ENCODE peak calls at places on chromosomes 4 and X, in seven cellular contexts. T is BE2C, A is thyroid gland, W is GM20000, J is nephron progenitor cell, U is NB4, F is fibroblast of pulmonary artery. S is an unnamed sample.

GRCh38 chrX:29528281-29528680 is 687.1 kb upstream of the MAGEB2 start:
- DNase-seq in J (no peak), U (no peak), W (no peak), T (no peak), F (no peak), A (no peak), S (no peak)

GRCh38 chr4:123708902-123709301 is 312.3 kb downstream of the SPRY1 start:
- DNase-seq in F (no peak), J (no peak), U (no peak), W (no peak), T (no peak), A (no peak), S (no peak)

GRCh38 chr4:169272265-169272886 is 1.6 kb upstream of the SH3RF1 start:
- DNase-seq in T (no peak), W (peak; percentile 59), J (no peak), U (no peak), F (peak; percentile 59), A (no peak), S (no peak)

GRCh38 chr4:82525287-82525898 is 36.4 kb downstream of the TMEM150C start:
- DNase-seq in A (no peak), J (no peak), U (peak; percentile 49), W (no peak), T (no peak), F (no peak), S (no peak)

GRCh38 chr4:153766758-153767157 is 6.9 kb upstream of the RNF175 start:
- DNase-seq in F (no peak), A (no peak), T (no peak), W (no peak), J (no peak), U (no peak), S (no peak)

GRCh38 chrX:109886122-109886761 is 116.7 kb upstream of the TMEM164 start:
- DNase-seq in U (peak; percentile 73), W (peak; percentile 34), F (peak; percentile 70), J (peak; percentile 60), T (peak; percentile 26), A (peak; percentile 17), S (no peak)

GRCh38 chrX:96685205-96686099 is 810 bp downstream of the DIAPH2 start:
- DNase-seq in A (peak; percentile 7), F (peak; percentile 65), W (peak; percentile 19), T (no peak), J (peak; percentile 49), U (peak; percentile 90), S (no peak)

GRCh38 chr4:37392540-37393255 is 148.2 kb downstream of the NWD2 start:
- DNase-seq in U (no peak), A (peak; percentile 93), T (no peak), W (no peak), J (no peak), F (peak; percentile 20), S (no peak)

GRCh38 chrX:154804564-154804956 is 725 bp downstream of the MPP1 start:
- DNase-seq in W (no peak), T (peak; percentile 7), J (no peak), A (no peak), F (no peak), U (no peak), S (no peak)

GRCh38 chrX:130974323-130974722 is 71.3 kb upstream of the ENOX2 start:
- DNase-seq in A (no peak), U (no peak), J (no peak), W (no peak), T (no peak), F (no peak), S (no peak)

GRCh38 chr4:76879731-76880364 is 18.1 kb downstream of the SOWAHB start:
- DNase-seq in J (no peak), A (no peak), U (no peak), F (no peak), W (no peak), T (no peak), S (no peak)

GRCh38 chr4:37054670-37055069 is 189.9 kb upstream of the NWD2 start:
- DNase-seq in W (no peak), F (no peak), T (no peak), A (no peak), U (no peak), J (peak; percentile 14), S (no peak)

GRCh38 chr4:169438057-169438480 is 167.3 kb upstream of the SH3RF1 start:
- DNase-seq in J (no peak), U (no peak), T (no peak), W (peak; percentile 41), A (no peak), F (no peak), S (no peak)

GRCh38 chr4:129093173-129093974 is at the start of gene SCLT1:
- DNase-seq in W (peak; percentile 86), U (peak; percentile 98), A (peak; percentile 99), J (peak; percentile 94), F (peak; percentile 99), T (peak; percentile 99), S (peak; percentile 99)

GRCh38 chr4:38069271-38069760 is 109.1 kb downstream of the PTTG2 start:
- DNase-seq in T (no peak), A (no peak), J (peak; percentile 32), U (peak; percentile 88), F (peak; percentile 94), W (peak; percentile 34), S (no peak)

GRCh38 chr4:83369825-83370639 is 35.4 kb upstream of the HPSE start:
- DNase-seq in U (peak; percentile 90), T (no peak), W (no peak), J (no peak), A (no peak), F (peak; percentile 37), S (no peak)

GRCh38 chr4:26813698-26814097 is 46.9 kb upstream of the STIM2 start:
- DNase-seq in T (no peak), W (no peak), J (no peak), U (no peak), A (peak; percentile 76), F (no peak), S (no peak)

GRCh38 chr4:86972997-86973396 is 38.2 kb downstream of the AFF1 start:
- DNase-seq in T (no peak), A (peak; percentile 83), W (no peak), J (peak; percentile 8), U (peak; percentile 93), F (no peak), S (no peak)

GRCh38 chr4:86927843-86928395 is 6.9 kb upstream of the AFF1 start:
- DNase-seq in T (no peak), U (peak; percentile 62), F (peak; percentile 98), J (no peak), W (no peak), A (no peak), S (no peak)

GRCh38 chr4:184126800-184127199 is 90.9 kb downstream of the ENPP6 start:
- DNase-seq in F (no peak), J (no peak), T (no peak), U (no peak), W (no peak), A (no peak), S (no peak)

GRCh38 chr4:20992002-20992401 is 291.7 kb downstream of the PACRGL start:
- DNase-seq in T (no peak), A (no peak), W (no peak), U (no peak), F (no peak), J (no peak), S (no peak)

GRCh38 chrX:132023896-132024386 is 839 bp downstream of the STK26 start:
- DNase-seq in J (peak; percentile 54), W (peak; percentile 25), F (no peak), U (peak; percentile 76), T (no peak), A (no peak), S (peak; percentile 47)

GRCh38 chrX:77505227-77505626 is 58.0 kb downstream of the FGF16 start:
- DNase-seq in T (no peak), A (no peak), U (peak; percentile 69), F (peak; percentile 73), W (no peak), J (no peak), S (no peak)

GRCh38 chr4:176478076-176478475 is 158.3 kb downstream of the SPCS3 start:
- DNase-seq in F (peak; percentile 15), T (no peak), U (no peak), W (no peak), J (no peak), A (no peak), S (no peak)

GRCh38 chr4:23979534-23979933 is 89.7 kb upstream of the PPARGC1A start:
- DNase-seq in A (no peak), W (no peak), J (no peak), U (no peak), T (no peak), F (no peak), S (no peak)

GRCh38 chr4:151659631-151660030 is 101.2 kb downstream of the GATB start:
- DNase-seq in U (no peak), F (no peak), A (no peak), T (no peak), J (peak; percentile 56), W (no peak), S (no peak)

GRCh38 chr4:129545599-129546278 is 449.8 kb downstream of the C4orf33 start:
- DNase-seq in F (peak; percentile 99), J (no peak), A (peak; percentile 45), W (no peak), T (peak; percentile 63), U (peak; percentile 63), S (no peak)

GRCh38 chrX:111355523-111356122 is 56.4 kb downstream of the DCX start:
- DNase-seq in F (no peak), J (no peak), W (no peak), A (no peak), U (no peak), T (no peak), S (no peak)

GRCh38 chr4:92387459-92388069 is 83.8 kb downstream of the GRID2 start:
- DNase-seq in A (peak; percentile 2), F (peak; percentile 77), J (peak; percentile 8), T (no peak), W (peak; percentile 12), U (peak; percentile 52), S (no peak)

DNA sequence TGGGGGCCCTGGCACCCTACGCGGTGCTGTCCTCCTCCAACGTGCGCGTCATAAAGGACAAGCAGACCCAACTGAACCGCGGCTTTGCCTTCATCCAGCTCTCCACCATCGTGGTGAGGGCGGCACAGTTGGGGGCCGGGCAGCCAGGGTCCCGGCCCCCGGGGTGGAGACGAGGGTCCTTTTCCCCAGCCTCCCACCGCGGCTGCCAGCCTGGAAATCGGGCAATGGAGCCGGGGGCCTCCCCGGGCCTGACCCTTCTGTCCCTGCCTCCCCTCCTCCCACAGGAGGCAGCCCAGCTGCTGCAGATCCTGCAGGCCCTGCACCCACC is 13.7 kb upstream of the UBA1 start:
- DNase-seq in T (no peak), U (no peak), F (no peak), W (no peak), J (no peak), A (no peak), S (peak; percentile 84)
- TF ChIP-seq CTCF in T (no peak), U (no peak), F (no peak), W (no peak), J (no peak), A (no peak), S (no peak)

GRCh38 chr4:109966891-109967481 is 54.3 kb downstream of the EGF start:
- DNase-seq in A (no peak), W (no peak), T (no peak), F (no peak), U (no peak), J (no peak), S (no peak)
- TF ChIP-seq CTCF in A (no peak), W (no peak), T (no peak), F (no peak), U (no peak), J (no peak), S (no peak)

GRCh38 chr4:59094505-59094904 is 1984.3 kb upstream of the IGFBP7 start:
- DNase-seq in J (no peak), T (no peak), U (no peak), F (no peak), W (no peak), A (no peak), S (no peak)
- TF ChIP-seq CTCF in J (no peak), T (no peak), U (no peak), F (no peak), W (no peak), A (no peak), S (no peak)

GRCh38 chrX:19879742-19880378 is 7.5 kb downstream of the SH3KBP1 start:
- DNase-seq in U (no peak), W (no peak), T (no peak), F (no peak), J (no peak), A (no peak), S (no peak)
- TF ChIP-seq CTCF in U (no peak), W (no peak), T (no peak), F (no peak), J (no peak), A (no peak), S (peak; percentile 18)

S was measured in chondrocyte.